ENCODE peak calls at places on chromosomes 1 and 21, in five cellular contexts. X, G, V, N and L are unnamed samples.

GRCh38 chr1:74534241-74534640 is 21.8 kb upstream of the LRRC53 start:
- DNase-seq in N (no peak), G (no peak), V (no peak), X (no peak), L (peak; percentile 39)

GRCh38 chr1:190436615-190437014 is 41.0 kb downstream of the BRINP3 start:
- DNase-seq in N (no peak), V (no peak), G (peak; percentile 10), X (no peak), L (peak; percentile 46)

GRCh38 chr1:22105611-22106207 is 37.2 kb downstream of the WNT4 start:
- DNase-seq in N (no peak), G (peak; percentile 71), X (peak; percentile 26), V (no peak), L (peak; percentile 85)

GRCh38 chr1:162876751-162877150 is 15.8 kb upstream of the CCDC190 start:
- DNase-seq in V (no peak), X (no peak), G (no peak), N (no peak), L (no peak)

GRCh38 chr1:119483441-119484200 is 23.4 kb upstream of the HSD3B1 start:
- DNase-seq in G (no peak), V (no peak), N (no peak), X (no peak), L (no peak)

GRCh38 chr1:109208847-109209463 is 4.8 kb upstream of the SARS1 start:
- DNase-seq in G (no peak), N (no peak), V (no peak), X (no peak), L (peak; percentile 51)

GRCh38 chr1:113429461-113430153 is 39.3 kb downstream of the MAGI3 start:
- DNase-seq in G (peak; percentile 15), N (no peak), V (no peak), X (no peak), L (no peak)

GRCh38 chr1:154712166-154712838 is 104.3 kb upstream of the ADAR start:
- DNase-seq in G (no peak), V (no peak), X (no peak), N (no peak), L (no peak)

GRCh38 chr21:25342811-25343210 is 264.5 kb downstream of the MRPL39 start:
- DNase-seq in N (no peak), X (no peak), V (no peak), G (no peak), L (no peak)

GRCh38 chr1:207867136-207868081 is 43.5 kb downstream of the CD34 start:
- DNase-seq in N (no peak), X (no peak), V (no peak), G (peak; percentile 43), L (no peak)

GRCh38 chr1:85462931-85463665 is 1.9 kb downstream of the DDAH1 start:
- DNase-seq in N (no peak), G (no peak), V (no peak), X (no peak), L (no peak)

GRCh38 chr1:153540394-153541361 is at the start of gene S100A5:
- DNase-seq in V (no peak), X (no peak), N (no peak), G (no peak), L (peak; percentile 74)

GRCh38 chr1:14415396-14415795 is 183.1 kb upstream of the KAZN start:
- DNase-seq in G (no peak), X (no peak), N (peak; percentile 77), V (peak; percentile 69), L (no peak)

GRCh38 chr21:31482460-31482859 is 138.4 kb upstream of the TIAM1 start:
- DNase-seq in G (no peak), N (no peak), V (no peak), X (no peak), L (no peak)

GRCh38 chr1:61337471-61337870 is 255.1 kb downstream of the NFIA start:
- DNase-seq in G (peak; percentile 52), V (no peak), X (no peak), N (no peak), L (no peak)

GRCh38 chr1:64898107-64898861 is 68.1 kb downstream of the JAK1 start:
- DNase-seq in X (no peak), V (no peak), N (peak; percentile 80), G (peak; percentile 99), L (peak; percentile 96)

GRCh38 chr1:46181343-46182260 is 5.3 kb upstream of the P3R3URF start:
- DNase-seq in X (no peak), V (no peak), G (no peak), N (no peak), L (peak; percentile 67)

GRCh38 chr1:18419123-18419844 is 61.4 kb upstream of the KLHDC7A start:
- DNase-seq in N (no peak), G (no peak), V (peak; percentile 52), X (no peak), L (no peak)

GRCh38 chr1:228156518-228156875 is 6.8 kb downstream of the GJC2 start:
- DNase-seq in X (no peak), V (no peak), N (no peak), G (no peak), L (no peak)

GRCh38 chr21:33848252-33848953 is 67.2 kb downstream of the ATP5PO start:
- DNase-seq in X (no peak), G (no peak), V (no peak), N (no peak), L (peak; percentile 87)

GRCh38 chr1:158537609-158538008 is 16.6 kb downstream of the OR6Y1 start:
- DNase-seq in N (no peak), G (no peak), V (no peak), X (no peak), L (no peak)

GRCh38 chr21:43362928-43363314 is 64.0 kb downstream of the SIK1 start:
- DNase-seq in X (no peak), V (no peak), N (no peak), G (no peak), L (no peak)

GRCh38 chr1:207070811-207071210 is 17.7 kb downstream of the PFKFB2 start:
- DNase-seq in X (no peak), N (no peak), V (no peak), G (no peak), L (no peak)

GRCh38 chr1:4657920-4658585 is 3.6 kb downstream of the AJAP1 start:
- DNase-seq in N (no peak), G (no peak), V (no peak), X (no peak), L (no peak)

GRCh38 chr1:9251501-9251900 is 16.9 kb downstream of the H6PD start:
- DNase-seq in V (no peak), X (no peak), N (no peak), G (no peak), L (no peak)

GRCh38 chr1:155882235-155882634 is 22.9 kb downstream of the SYT11 start:
- DNase-seq in N (no peak), V (no peak), G (no peak), X (no peak), L (no peak)

GRCh38 chr1:109535971-109536491 is 3.6 kb upstream of the GPR61 start:
- DNase-seq in G (no peak), V (no peak), N (no peak), X (no peak), L (no peak)

GRCh38 chr1:196779093-196779492 is 4.5 kb downstream of the CFHR3 start:
- DNase-seq in X (no peak), G (no peak), V (no peak), N (no peak), L (no peak)

GRCh38 chr1:68782890-68783289 is 286.0 kb upstream of the DEPDC1 start:
- DNase-seq in X (no peak), G (no peak), N (no peak), V (no peak), L (no peak)

GRCh38 chr1:62967031-62967430 is 183.1 kb downstream of the ATG4C start:
- DNase-seq in X (no peak), N (no peak), G (no peak), V (no peak), L (no peak)

GRCh38 chr1:244010599-244011211 is 40.4 kb upstream of the ZBTB18 start:
- DNase-seq in X (no peak), G (no peak), V (no peak), N (no peak), L (no peak)

GRCh38 chr21:45013271-45013841 is 61.0 kb upstream of the ADARB1 start:
- DNase-seq in V (no peak), N (peak; percentile 73), X (no peak), G (no peak), L (no peak)

GRCh38 chr1:164320780-164321683 is 238.0 kb upstream of the PBX1 start:
- DNase-seq in X (peak; percentile 47), N (peak; percentile 63), V (peak; percentile 61), G (peak; percentile 2), L (no peak)

GRCh38 chr1:204400893-204401510 is 10.6 kb downstream of the PPP1R15B start:
- DNase-seq in X (no peak), V (peak; percentile 30), N (no peak), G (peak; percentile 36), L (no peak)

GRCh38 chr1:211515090-211516023 is 23.4 kb upstream of the RD3 start:
- DNase-seq in G (peak; percentile 61), X (peak; percentile 69), V (peak; percentile 91), N (peak; percentile 75), L (peak; percentile 46)
- H3K9ac ChIP-seq in G (peak overlapping the region; percentile 85), X (peak overlapping the region; percentile 25), V (no peak overlapping the region), N (no peak overlapping the region), L (no peak overlapping the region)

GRCh38 chr1:32072622-32073386 is at the start of gene TMEM39B:
- DNase-seq in V (peak; percentile 99), X (peak; percentile 98), G (peak; percentile 96), N (peak; percentile 98), L (peak; percentile 91)
- H2BK120ac ChIP-seq in V (no peak within 1 kb of the TSS), X (peak within 1 kb of the TSS; percentile 82), G (peak within 1 kb of the TSS; percentile 86), N (no peak within 1 kb of the TSS), L (peak within 1 kb of the TSS; percentile 87)

DNA sequence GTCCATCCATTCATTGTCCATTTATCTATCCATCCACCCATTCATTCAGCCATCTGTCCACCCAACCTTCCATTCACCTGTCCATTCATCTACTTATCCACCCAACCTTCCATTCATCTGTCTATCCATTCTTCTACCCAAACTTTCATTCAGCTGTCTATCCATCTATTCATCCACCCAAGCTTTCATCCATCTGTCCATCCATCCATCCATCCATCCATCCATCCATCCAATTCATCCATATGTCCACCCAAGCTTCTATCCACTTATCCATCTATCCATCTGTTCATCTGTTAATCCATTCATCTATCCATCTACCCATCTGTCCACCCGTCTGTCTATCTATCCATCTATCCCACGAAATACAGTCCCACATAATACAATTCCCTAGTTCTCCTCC is 21.6 kb upstream of the MAN1C1 start:
- DNase-seq in N (no peak), V (no peak), G (no peak), X (no peak), L (no peak)
- H2BK12ac ChIP-seq in N (no peak overlapping the region), V (no peak overlapping the region), G (no peak overlapping the region), X (no peak overlapping the region), L (no peak overlapping the region)

GRCh38 chr1:216766633-216767325 is 43.5 kb upstream of the ESRRG start:
- DNase-seq in X (no peak), G (no peak), N (no peak), V (no peak), L (no peak)

GRCh38 chr1:216765346-216766300 is 42.4 kb upstream of the ESRRG start:
- DNase-seq in G (no peak), X (no peak), V (no peak), N (no peak), L (no peak)
- H3K9ac ChIP-seq in G (no peak overlapping the region), X (no peak overlapping the region), V (no peak overlapping the region), N (no peak overlapping the region), L (no peak overlapping the region)